ENCODE peak calls at places on chromosomes 2 and 18, in eight cellular contexts. J is fibroblast of lung, U is body of pancreas, Q is left lung, Y is PC-9, C is neuronal stem cell, M is gastrocnemius medialis, E is astrocyte. S is an unnamed sample.

GRCh38 chr2:20135631-20136050 is 84.2 kb upstream of the LAPTM4A start:
- DNase-seq in C (peak; percentile 36), U (peak; percentile 79), M (no peak), Q (no peak), J (peak; percentile 51), Y (no peak), E (peak; percentile 20), S (peak; percentile 72)

GRCh38 chr2:157898591-157898996 is 22.5 kb upstream of the ACVR1 start:
- DNase-seq in Y (peak; percentile 52), Q (no peak), E (peak; percentile 95), C (no peak), M (no peak), U (peak; percentile 61), J (peak; percentile 95), S (no peak)

GRCh38 chr18:75041586-75041985 is 167.4 kb downstream of the PTGR3 start:
- DNase-seq in C (no peak), J (peak; percentile 18), U (no peak), Q (no peak), M (no peak), Y (no peak), E (peak; percentile 9), S (no peak)

GRCh38 chr2:192072261-192072660 is 122.5 kb downstream of the TMEFF2 start:
- DNase-seq in Y (no peak), J (no peak), Q (no peak), M (no peak), E (no peak), U (no peak), C (no peak), S (no peak)

GRCh38 chr18:78228974-78229373 is 750.6 kb upstream of the SALL3 start:
- DNase-seq in M (no peak), J (no peak), Q (no peak), C (no peak), Y (no peak), U (no peak), E (no peak), S (no peak)

GRCh38 chr2:158969717-158970521 is 1.5 kb downstream of the TANC1 start:
- DNase-seq in M (no peak), E (peak; percentile 25), C (peak; percentile 21), J (peak; percentile 45), U (peak; percentile 66), Q (peak; percentile 84), Y (peak; percentile 36), S (peak; percentile 33)

GRCh38 chr2:212228651-212229253 is 309.9 kb downstream of the ERBB4 start:
- DNase-seq in Y (no peak), U (no peak), J (peak; percentile 31), M (no peak), E (peak; percentile 21), Q (no peak), C (no peak), S (no peak)

GRCh38 chr2:97011977-97012569 is 25.7 kb upstream of the FAM178B start:
- DNase-seq in E (peak; percentile 47), Y (peak; percentile 53), U (peak; percentile 12), J (peak; percentile 62), Q (no peak), C (peak; percentile 15), M (no peak), S (no peak)

GRCh38 chr18:2304378-2305175 is 266.7 kb downstream of the METTL4 start:
- DNase-seq in Y (peak; percentile 95), C (no peak), E (peak; percentile 20), M (no peak), J (peak; percentile 39), U (peak; percentile 38), Q (no peak), S (no peak)

GRCh38 chr2:206392118-206392517 is 51.2 kb upstream of the ADAM23 start:
- DNase-seq in Y (peak; percentile 49), U (peak; percentile 19), J (peak; percentile 41), C (no peak), Q (no peak), E (peak; percentile 24), M (no peak), S (peak; percentile 60)

GRCh38 chr2:1972948-1973347 is 228.6 kb upstream of the PXDN start:
- DNase-seq in M (no peak), U (no peak), Y (no peak), E (peak; percentile 45), Q (no peak), J (peak; percentile 49), C (no peak), S (no peak)

GRCh38 chr2:73925033-73925704 is 1.5 kb upstream of the DGUOK start:
- DNase-seq in E (no peak), M (no peak), J (no peak), U (no peak), C (no peak), Q (no peak), Y (no peak), S (no peak)

GRCh38 chr2:29014811-29015414 is 33.8 kb downstream of the TOGARAM2 start:
- DNase-seq in M (peak; percentile 71), U (peak; percentile 14), Q (no peak), E (peak; percentile 80), Y (peak; percentile 37), J (peak; percentile 85), C (no peak), S (no peak)

GRCh38 chr2:111659361-111660281 is 224.4 kb downstream of the ANAPC1 start:
- DNase-seq in J (peak; percentile 93), Q (no peak), C (no peak), Y (peak; percentile 99), M (peak; percentile 67), E (peak; percentile 93), U (peak; percentile 65), S (no peak)

GRCh38 chr2:48356701-48357322 is 173.1 kb upstream of the STON1 start:
- DNase-seq in J (peak; percentile 73), C (no peak), M (no peak), E (peak; percentile 67), U (no peak), Y (no peak), Q (no peak), S (peak; percentile 6)

GRCh38 chr2:191335875-191336464 is 90.8 kb downstream of the MYO1B start:
- DNase-seq in J (no peak), Y (no peak), E (no peak), C (no peak), M (no peak), Q (no peak), U (no peak), S (no peak)

GRCh38 chr2:30372836-30373235 is 74.2 kb upstream of the LCLAT1 start:
- DNase-seq in C (no peak), U (no peak), Y (no peak), Q (no peak), M (no peak), E (peak; percentile 25), J (peak; percentile 35), S (no peak)

GRCh38 chr18:25449046-25449445 is 97.1 kb upstream of the ZNF521 start:
- DNase-seq in J (no peak), E (no peak), U (no peak), M (no peak), C (no peak), Y (no peak), Q (no peak), S (no peak)

GRCh38 chr2:240624950-240625621 is at the start of gene GPR35:
- DNase-seq in C (no peak), Y (no peak), M (no peak), E (peak; percentile 56), U (no peak), J (peak; percentile 73), Q (peak; percentile 88), S (peak; percentile 29)

GRCh38 chr2:108621689-108622681 is 87.7 kb downstream of the LIMS1 start:
- DNase-seq in M (no peak), C (no peak), J (no peak), U (no peak), Q (no peak), Y (no peak), E (no peak), S (no peak)

GRCh38 chr2:108619916-108620620 is 85.8 kb downstream of the LIMS1 start:
- DNase-seq in M (no peak), Q (no peak), Y (no peak), J (no peak), E (no peak), U (no peak), C (no peak), S (no peak)

GRCh38 chr2:108621087-108621559 is 86.9 kb downstream of the LIMS1 start:
- DNase-seq in Y (peak; percentile 40), U (peak; percentile 69), M (no peak), C (no peak), J (peak; percentile 76), Q (no peak), E (peak; percentile 64), S (no peak)

GRCh38 chr2:108623616-108624015 is 89.3 kb downstream of the LIMS1 start:
- DNase-seq in U (no peak), C (no peak), J (peak; percentile 69), Q (no peak), Y (no peak), M (no peak), E (peak; percentile 58), S (no peak)

GRCh38 chr2:108620656-108621055 is 86.4 kb downstream of the LIMS1 start:
- DNase-seq in C (no peak), J (no peak), U (no peak), E (no peak), Q (no peak), Y (no peak), M (no peak), S (no peak)
- H3K4me1 ChIP-seq in C (peaks cover 28% of the 10 kb centered on the region), J (peaks cover 8% of the 10 kb centered on the region), U (peaks cover 45% of the 10 kb centered on the region), E (peaks cover 29% of the 10 kb centered on the region), Q (peaks cover 97% of the 10 kb centered on the region), Y (peaks cover 49% of the 10 kb centered on the region), M (peaks cover 40% of the 10 kb centered on the region), S (peaks cover under 1% of the 10 kb centered on the region)

GRCh38 chr2:135845997-135846396 is 9.0 kb upstream of the LCT start:
- DNase-seq in U (no peak), Q (no peak), Y (no peak), E (no peak), M (no peak), C (no peak), J (no peak), S (no peak)
- H3K36me3 ChIP-seq in U (no peaks in the 10 kb centered on the region), Q (peaks cover 85% of the 10 kb centered on the region), Y (peaks cover 6% of the 10 kb centered on the region), E (peaks cover 22% of the 10 kb centered on the region), M (no peaks in the 10 kb centered on the region), C (peaks cover 30% of the 10 kb centered on the region), J (peaks cover 3% of the 10 kb centered on the region), S (peaks cover 20% of the 10 kb centered on the region)

GRCh38 chr18:47899107-47899840 is 31.2 kb downstream of the SMAD2 start:
- DNase-seq in Y (no peak), Q (no peak), M (no peak), E (no peak), U (no peak), J (peak; percentile 16), C (peak; percentile 18), S (no peak)

GRCh38 chr18:47901624-47902362 is 28.7 kb downstream of the SMAD2 start:
- DNase-seq in J (no peak), C (no peak), M (no peak), U (no peak), Y (no peak), Q (no peak), E (no peak), S (no peak)

GRCh38 chr18:47898696-47899095 is 31.8 kb downstream of the SMAD2 start:
- DNase-seq in Y (no peak), Q (no peak), C (no peak), U (no peak), M (no peak), J (no peak), E (no peak), S (no peak)

GRCh38 chr18:47895565-47896250 is 34.8 kb downstream of the SMAD2 start:
- DNase-seq in Y (no peak), M (no peak), Q (no peak), C (no peak), J (no peak), E (no peak), U (no peak), S (no peak)

GRCh38 chr18:47898055-47898454 is 32.4 kb downstream of the SMAD2 start:
- DNase-seq in E (no peak), C (no peak), Y (no peak), Q (no peak), U (no peak), J (no peak), M (no peak), S (no peak)
- H3K4me1 ChIP-seq in E (peaks cover 5% of the 10 kb centered on the region), C (no peaks in the 10 kb centered on the region), Y (peaks cover 47% of the 10 kb centered on the region), Q (peaks cover 48% of the 10 kb centered on the region), U (peaks cover 10% of the 10 kb centered on the region), J (no peaks in the 10 kb centered on the region), M (peaks cover 45% of the 10 kb centered on the region), S (no peaks in the 10 kb centered on the region)

GRCh38 chr18:79343567-79344207 is 52.0 kb upstream of the NFATC1 start:
- DNase-seq in M (no peak), Q (no peak), E (no peak), C (no peak), U (no peak), Y (peak; percentile 41), J (no peak), S (no peak)
- H3K36me3 ChIP-seq in M (no peaks in the 10 kb centered on the region), Q (peaks cover 68% of the 10 kb centered on the region), E (peaks cover 12% of the 10 kb centered on the region), C (peaks cover 40% of the 10 kb centered on the region), U (peaks cover 10% of the 10 kb centered on the region), Y (peaks cover 6% of the 10 kb centered on the region), J (peaks cover 13% of the 10 kb centered on the region), S (no peaks in the 10 kb centered on the region)

S was measured in BE2C.